ENCODE peak calls at places on chromosomes 12 and 14, in nine cellular contexts. Q, C, P, B, Y, U, V, X and G are unnamed samples.

GRCh38 chr12:49507139-49507538 is 31.7 kb upstream of the KCNH3 start:
- DNase-seq in Q (peak), C (no peak), P (no peak), B (no peak), Y (no peak), U (peak), V (no peak), X (no peak), G (no peak)

GRCh38 chr12:119235352-119235751 is 56.6 kb downstream of the HSPB8 start:
- DNase-seq in Q (no peak), C (no peak), P (no peak), B (no peak), Y (no peak), U (no peak), V (no peak), X (peak), G (no peak)

GRCh38 chr12:116009805-116010204 is 267.7 kb downstream of the MED13L start:
- DNase-seq in Q (no peak), C (no peak), P (no peak), B (no peak), Y (no peak), U (no peak), V (no peak), X (peak), G (no peak)

GRCh38 chr12:21614510-21614909 is 9.9 kb upstream of the GYS2 start:
- DNase-seq in Q (no peak), C (no peak), P (no peak), B (no peak), Y (no peak), U (no peak), V (no peak), X (no peak), G (no peak)

GRCh38 chr12:123336530-123336929 is 28.1 kb downstream of the SBNO1 start:
- DNase-seq in Q (no peak), C (no peak), P (no peak), B (no peak), Y (peak), U (no peak), V (no peak), X (no peak), G (no peak)

GRCh38 chr14:78902010-78902623 is 731.9 kb downstream of the NRXN3 start:
- DNase-seq in Q (peak), C (no peak), P (no peak), B (peak), Y (no peak), U (peak), V (no peak), X (peak), G (no peak)

GRCh38 chr12:58540480-58541299 is 379.6 kb downstream of the LRIG3 start:
- DNase-seq in Q (peak), C (no peak), P (no peak), B (peak), Y (peak), U (peak), V (no peak), X (peak), G (peak)

GRCh38 chr14:60165547-60165876 is 314 bp upstream of the DHRS7 start:
- DNase-seq in Q (no peak), C (no peak), P (no peak), B (no peak), Y (no peak), U (no peak), V (no peak), X (no peak), G (no peak)

GRCh38 chr12:93722757-93723567 is 45.8 kb downstream of the CRADD start:
- DNase-seq in Q (peak), C (no peak), P (no peak), B (no peak), Y (no peak), U (peak), V (no peak), X (no peak), G (no peak)

GRCh38 chr12:2047752-2048151 is 5.0 kb upstream of the CACNA1C start:
- DNase-seq in Q (no peak), C (no peak), P (no peak), B (no peak), Y (peak), U (no peak), V (no peak), X (no peak), G (no peak)

GRCh38 chr12:65277994-65278575 is 398 bp upstream of the MSRB3 start:
- DNase-seq in Q (no peak), C (no peak), P (no peak), B (no peak), Y (no peak), U (no peak), V (no peak), X (peak), G (no peak)

GRCh38 chr12:18383203-18383602 is 121.9 kb downstream of the PIK3C2G start:
- DNase-seq in Q (peak), C (no peak), P (no peak), B (no peak), Y (no peak), U (peak), V (no peak), X (peak), G (no peak)

GRCh38 chr14:67442139-67442906 is 30.4 kb upstream of the PLEK2 start:
- DNase-seq in Q (no peak), C (no peak), P (no peak), B (no peak), Y (no peak), U (no peak), V (no peak), X (no peak), G (no peak)

GRCh38 chr12:91274886-91275285 is 92.3 kb upstream of the DCN start:
- DNase-seq in Q (no peak), C (no peak), P (no peak), B (no peak), Y (no peak), U (no peak), V (no peak), X (peak), G (no peak)

GRCh38 chr14:96177766-96178377 is 26.8 kb upstream of the BDKRB2 start:
- DNase-seq in Q (no peak), C (no peak), P (no peak), B (no peak), Y (no peak), U (no peak), V (peak), X (no peak), G (peak)

GRCh38 chr14:99807413-99808132 is 14.4 kb downstream of the EML1 start:
- DNase-seq in Q (no peak), C (no peak), P (no peak), B (no peak), Y (peak), U (peak), V (no peak), X (peak), G (peak)

GRCh38 chr12:65170245-65170881 is 980 bp downstream of the LEMD3 start:
- DNase-seq in Q (peak), C (peak), P (peak), B (peak), Y (no peak), U (peak), V (peak), X (peak), G (peak)